ENCODE peak calls at places on chromosomes 11 and 22, in four cellular contexts. One of them, this sample, is unnamed.

GRCh38 chr22:17829691-17830040 is 55.4 kb upstream of the BID start:
- DNase-seq in mesendoderm: no peak
- DNase-seq in IMR-90: peak
- DNase-seq in H1: no peak
- DNase-seq in this sample: no peak

GRCh38 chr11:47863189-47863892 is 15.2 kb upstream of the NUP160 start:
- DNase-seq in mesendoderm: no peak
- DNase-seq in IMR-90: peak
- DNase-seq in H1: no peak
- DNase-seq in this sample: no peak

GRCh38 chr11:123507043-123507442 is 77.0 kb downstream of the GRAMD1B start:
- DNase-seq in mesendoderm: no peak
- DNase-seq in IMR-90: peak
- DNase-seq in H1: no peak
- DNase-seq in this sample: no peak

GRCh38 chr11:41113160-41113559 is 346.3 kb downstream of the LRRC4C start:
- DNase-seq in mesendoderm: no peak
- DNase-seq in IMR-90: no peak
- DNase-seq in H1: no peak
- DNase-seq in this sample: no peak

GRCh38 chr11:112127056-112127455 is 36.8 kb downstream of the IL18 start:
- DNase-seq in mesendoderm: no peak
- DNase-seq in IMR-90: no peak
- DNase-seq in H1: no peak
- DNase-seq in this sample: no peak

GRCh38 chr11:109641549-109641948 is 219.6 kb downstream of the C11orf87 start:
- DNase-seq in mesendoderm: peak
- DNase-seq in IMR-90: peak
- DNase-seq in H1: no peak
- DNase-seq in this sample: peak

GRCh38 chr11:47355283-47356128 is 3.0 kb upstream of the MYBPC3 start:
- DNase-seq in mesendoderm: peak
- DNase-seq in IMR-90: peak
- DNase-seq in H1: peak
- DNase-seq in this sample: peak

GRCh38 chr22:50697667-50698506 is 25.3 kb downstream of the SHANK3 start:
- DNase-seq in mesendoderm: no peak
- DNase-seq in IMR-90: no peak
- DNase-seq in H1: no peak
- DNase-seq in this sample: no peak

GRCh38 chr11:123561046-123561781 is 93.2 kb downstream of the SCN3B start:
- DNase-seq in mesendoderm: peak
- DNase-seq in IMR-90: peak
- DNase-seq in H1: no peak
- DNase-seq in this sample: peak

GRCh38 chr11:44778200-44779100 is 51.7 kb downstream of the TSPAN18 start:
- DNase-seq in mesendoderm: peak
- DNase-seq in IMR-90: no peak
- DNase-seq in H1: no peak
- DNase-seq in this sample: peak

GRCh38 chr22:19992481-19992911 is 24.1 kb downstream of the ARVCF start:
- DNase-seq in mesendoderm: no peak
- DNase-seq in IMR-90: no peak
- DNase-seq in H1: no peak
- DNase-seq in this sample: no peak

GRCh38 chr11:29328961-29329441 is 687.8 kb downstream of the KCNA4 start:
- DNase-seq in mesendoderm: peak
- DNase-seq in IMR-90: peak
- DNase-seq in H1: no peak
- DNase-seq in this sample: no peak

GRCh38 chr11:85682330-85683305 is 3.4 kb downstream of the CCDC89 start:
- DNase-seq in mesendoderm: no peak
- DNase-seq in IMR-90: peak
- DNase-seq in H1: no peak
- DNase-seq in this sample: no peak

GRCh38 chr11:100681064-100681502 is 6.0 kb upstream of the ARHGAP42 start:
- DNase-seq in mesendoderm: peak
- DNase-seq in IMR-90: peak
- DNase-seq in H1: no peak
- DNase-seq in this sample: peak

GRCh38 chr11:119800171-119800570 is 71.2 kb upstream of the NECTIN1 start:
- DNase-seq in mesendoderm: no peak
- DNase-seq in IMR-90: no peak
- DNase-seq in H1: no peak
- DNase-seq in this sample: no peak

GRCh38 chr11:15861256-15861655 is 495.1 kb downstream of the SOX6 start:
- DNase-seq in mesendoderm: no peak
- DNase-seq in IMR-90: no peak
- DNase-seq in H1: no peak
- DNase-seq in this sample: no peak

GRCh38 chr22:50504245-50505211 is 3.0 kb downstream of the LMF2 start:
- DNase-seq in mesendoderm: no peak
- DNase-seq in IMR-90: no peak
- DNase-seq in H1: no peak
- DNase-seq in this sample: peak

GRCh38 chr11:61967924-61968757 is 707 bp upstream of the FTH1 start:
- DNase-seq in mesendoderm: peak
- DNase-seq in IMR-90: no peak
- DNase-seq in H1: no peak
- DNase-seq in this sample: no peak

GRCh38 chr11:117387992-117388765 is 60.5 kb downstream of the CEP164 start:
- DNase-seq in mesendoderm: no peak
- DNase-seq in IMR-90: peak
- DNase-seq in H1: no peak
- DNase-seq in this sample: no peak

GRCh38 chr11:46278387-46279173 is 1.1 kb downstream of the CREB3L1 start:
- DNase-seq in mesendoderm: peak
- DNase-seq in IMR-90: peak
- DNase-seq in H1: no peak
- DNase-seq in this sample: peak

GRCh38 chr11:94694309-94695060 is 73.7 kb upstream of the AMOTL1 start:
- DNase-seq in mesendoderm: no peak
- DNase-seq in IMR-90: no peak
- DNase-seq in H1: no peak
- DNase-seq in this sample: no peak

GRCh38 chr11:560305-561147 is at the start of the genes LMNTD2 and RASSF7:
- DNase-seq in mesendoderm: peak
- DNase-seq in IMR-90: peak
- DNase-seq in H1: peak
- DNase-seq in this sample: peak

GRCh38 chr22:50481440-50482106 is at the start of gene ADM2:
- DNase-seq in mesendoderm: peak
- DNase-seq in IMR-90: no peak
- DNase-seq in H1: no peak
- DNase-seq in this sample: peak

GRCh38 chr22:50581950-50582561 is 593 bp downstream of the CHKB start:
- DNase-seq in mesendoderm: peak
- DNase-seq in IMR-90: no peak
- DNase-seq in H1: no peak
- DNase-seq in this sample: no peak

DNA sequence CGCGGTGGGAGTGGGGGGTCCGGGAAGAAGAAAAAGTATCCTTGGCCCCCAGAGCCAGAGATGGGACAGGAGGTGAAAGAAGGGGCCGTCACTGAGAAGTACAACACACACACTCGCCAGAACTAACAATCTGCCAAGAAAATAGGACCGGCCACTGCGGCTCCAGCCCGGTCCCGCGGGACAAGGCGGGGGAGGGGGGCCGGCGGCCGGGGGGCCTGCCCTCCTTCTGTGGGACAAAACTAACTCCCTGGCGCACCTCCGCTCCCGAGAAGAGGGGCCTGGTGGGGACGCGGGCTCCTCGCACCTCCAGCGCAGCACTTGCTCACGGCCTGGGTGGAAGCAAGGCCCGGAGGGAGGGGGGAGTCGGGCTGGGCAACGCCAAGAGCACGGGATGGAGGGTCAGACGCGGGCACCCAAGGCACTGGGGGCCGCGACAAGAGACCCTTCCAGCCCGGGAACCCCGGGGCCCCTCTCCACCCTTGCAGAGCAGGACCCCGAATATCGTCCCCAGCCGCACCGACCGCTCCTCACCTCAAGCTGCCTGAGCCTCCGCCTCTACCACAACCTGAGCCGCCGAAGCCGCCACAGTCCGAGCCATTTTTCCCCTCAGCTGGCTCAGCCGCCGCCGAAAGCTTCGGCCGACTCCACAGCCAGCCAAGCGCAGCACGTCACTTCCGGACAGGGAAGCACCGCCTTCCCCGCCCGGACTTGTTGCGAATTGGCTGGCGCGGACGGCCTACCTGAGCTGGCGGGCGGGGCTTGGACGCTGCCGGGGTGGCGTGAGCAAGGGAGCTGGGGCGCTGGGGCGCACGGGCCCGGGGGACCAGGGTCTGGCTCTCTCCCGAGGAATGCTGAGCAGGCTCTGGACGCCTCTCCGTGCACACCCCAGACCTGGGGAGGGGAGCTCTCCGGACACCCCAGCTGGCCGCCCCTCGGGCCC is at the start of gene PIK3C2A:
- DNase-seq in mesendoderm: peak
- DNase-seq in IMR-90: peak
- DNase-seq in H1: peak
- DNase-seq in this sample: peak
- H4K5ac ChIP-seq in mesendoderm: no peak
- H4K5ac ChIP-seq in IMR-90: peak
- H4K5ac ChIP-seq in H1: peak
- H4K5ac ChIP-seq in this sample: peak

DNA sequence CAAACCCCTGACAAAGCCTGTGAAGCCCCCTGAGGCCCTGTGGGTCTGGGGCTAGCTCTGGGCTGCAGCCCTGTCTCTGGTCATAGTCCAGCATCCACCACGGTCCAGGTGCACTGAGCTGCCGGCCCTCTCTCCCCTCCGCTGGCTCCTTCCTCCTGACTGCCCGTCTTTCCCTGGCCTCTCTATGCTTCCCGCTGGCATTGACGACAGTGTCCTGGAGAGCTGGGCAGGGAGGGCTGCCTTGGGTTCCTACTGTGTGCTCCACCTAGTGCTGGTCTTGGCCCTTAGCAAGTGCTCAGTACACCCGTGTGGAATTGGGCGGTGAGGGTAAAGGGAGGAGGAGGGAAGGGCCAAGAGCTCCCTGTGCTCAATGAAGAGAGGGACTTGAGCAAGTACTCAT is 868 bp upstream of the MYEOV start:
- DNase-seq in mesendoderm: peak
- DNase-seq in IMR-90: no peak
- DNase-seq in H1: peak
- DNase-seq in this sample: peak
- H2BK120ac ChIP-seq in mesendoderm: no peak
- H2BK120ac ChIP-seq in IMR-90: peak
- H2BK120ac ChIP-seq in H1: no peak
- H2BK120ac ChIP-seq in this sample: no peak

GRCh38 chr11:113493205-113493604 is 18.0 kb upstream of the DRD2 start:
- DNase-seq in mesendoderm: no peak
- DNase-seq in IMR-90: no peak
- DNase-seq in H1: no peak
- DNase-seq in this sample: no peak
- H4K5ac ChIP-seq in mesendoderm: no peak
- H4K5ac ChIP-seq in IMR-90: no peak
- H4K5ac ChIP-seq in H1: no peak
- H4K5ac ChIP-seq in this sample: no peak

GRCh38 chr11:134543144-134544044 is 131.4 kb upstream of the B3GAT1 start:
- DNase-seq in mesendoderm: no peak
- DNase-seq in IMR-90: no peak
- DNase-seq in H1: no peak
- DNase-seq in this sample: peak

GRCh38 chr11:134542401-134543143 is 130.5 kb upstream of the B3GAT1 start:
- DNase-seq in mesendoderm: no peak
- DNase-seq in IMR-90: no peak
- DNase-seq in H1: no peak
- DNase-seq in this sample: peak

GRCh38 chr11:134544095-134544815 is 132.2 kb upstream of the B3GAT1 start:
- DNase-seq in mesendoderm: peak
- DNase-seq in IMR-90: no peak
- DNase-seq in H1: no peak
- DNase-seq in this sample: peak

GRCh38 chr11:134541355-134541754 is 129.3 kb upstream of the B3GAT1 start:
- DNase-seq in mesendoderm: no peak
- DNase-seq in IMR-90: no peak
- DNase-seq in H1: no peak
- DNase-seq in this sample: peak

DNA sequence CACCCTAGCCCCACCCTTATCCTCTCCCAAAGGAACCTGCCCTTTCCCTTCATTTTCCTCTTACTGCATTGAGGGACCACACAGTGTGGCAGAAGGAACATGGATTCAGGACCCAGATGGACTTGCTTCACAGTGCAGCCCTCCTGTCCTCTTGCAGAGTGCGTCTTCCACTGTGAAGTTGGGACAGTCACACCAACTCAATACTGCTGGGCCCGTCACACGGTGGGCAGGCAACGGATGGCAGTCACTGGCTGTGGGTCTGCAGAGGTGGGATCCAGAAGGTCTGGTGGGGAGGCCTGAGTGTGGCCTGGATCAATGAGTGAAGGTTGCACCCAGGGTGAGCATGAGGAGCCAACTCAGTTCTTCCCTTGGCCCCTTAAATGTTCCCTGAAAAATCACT is 129.9 kb upstream of the B3GAT1 start:
- DNase-seq in mesendoderm: no peak
- DNase-seq in IMR-90: no peak
- DNase-seq in H1: no peak
- DNase-seq in this sample: no peak
- H2BK120ac ChIP-seq in mesendoderm: no peak
- H2BK120ac ChIP-seq in IMR-90: no peak
- H2BK120ac ChIP-seq in H1: no peak
- H2BK120ac ChIP-seq in this sample: no peak

DNA sequence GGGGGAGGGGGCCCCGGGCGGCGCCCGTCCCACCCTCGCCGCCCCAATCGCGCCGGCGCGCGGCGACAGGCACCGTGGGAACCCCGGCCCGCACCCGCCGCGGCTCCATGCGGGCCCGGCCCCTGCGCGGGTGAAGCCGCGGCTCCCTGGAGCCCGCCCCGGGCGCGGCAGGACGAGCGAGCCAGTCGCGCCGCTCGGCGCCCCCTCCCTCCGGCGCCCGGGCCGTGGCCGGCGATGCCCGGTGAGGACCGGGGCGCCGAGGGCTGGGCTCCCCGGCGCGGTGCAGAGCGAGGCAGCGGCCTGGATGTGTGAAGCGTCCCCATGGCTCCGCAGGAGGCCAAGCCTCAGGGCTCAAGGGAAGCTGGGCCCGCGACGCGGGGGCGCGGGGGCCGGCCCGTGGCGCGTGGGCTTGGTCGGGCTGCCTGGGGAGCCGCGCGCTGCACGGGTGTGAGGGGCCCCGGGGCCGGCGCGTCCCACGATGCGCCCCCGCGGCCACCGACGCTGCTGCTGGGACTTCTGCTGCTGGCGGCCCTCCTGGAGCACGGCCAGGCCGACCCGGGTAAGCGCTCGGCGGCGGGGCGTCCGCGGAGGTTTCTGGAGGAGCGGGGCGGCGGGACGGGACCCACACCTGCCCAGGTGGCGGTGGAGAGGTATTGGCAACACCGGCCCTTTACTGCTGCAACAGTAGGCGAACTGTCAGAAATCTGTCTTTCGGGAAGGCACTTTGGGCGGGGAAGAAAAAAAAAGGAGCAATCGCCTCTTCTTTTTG is 119.3 kb downstream of the HIPK3 start:
- DNase-seq in mesendoderm: peak
- DNase-seq in IMR-90: no peak
- DNase-seq in H1: no peak
- DNase-seq in this sample: peak
- H4K5ac ChIP-seq in mesendoderm: no peak
- H4K5ac ChIP-seq in IMR-90: no peak
- H4K5ac ChIP-seq in H1: no peak
- H4K5ac ChIP-seq in this sample: no peak